ENCODE peak calls at places on chromosomes 3 and 15, in four cellular contexts. X is mucosa of descending colon, F is left lung, R is hepatocyte. U is an unnamed sample. For H3K4me1, the result is how much of the 10 kb centered on the place peaks cover.

GRCh38 chr15:57410373-57410772 is 34.1 kb downstream of the CGNL1 start:
- DNase-seq in X (no peak), F (no peak), R (no peak), U (no peak)

GRCh38 chr15:76951161-76951714 is 19.7 kb downstream of the RCN2 start:
- DNase-seq in X (no peak), F (no peak), R (no peak), U (no peak)

GRCh38 chr15:72682772-72683171 is 3.2 kb downstream of the HIGD2B start:
- DNase-seq in X (no peak), F (no peak), R (no peak), U (no peak)

GRCh38 chr15:29888651-29889050 is 66.4 kb upstream of the TJP1 start:
- DNase-seq in X (no peak), F (no peak), R (peak), U (no peak)

GRCh38 chr3:132161608-132162007 is 126.8 kb upstream of the CPNE4 start:
- DNase-seq in X (no peak), F (no peak), R (no peak), U (no peak)

GRCh38 chr15:72222433-72222832 is 8.6 kb downstream of the PKM start:
- DNase-seq in X (no peak), F (no peak), R (no peak), U (no peak)

GRCh38 chr3:149258298-149258697 is 36.7 kb upstream of the CP start:
- DNase-seq in X (no peak), F (no peak), R (no peak), U (no peak)

GRCh38 chr3:46496745-46497555 is 826 bp upstream of the RTP3 start:
- DNase-seq in X (peak), F (no peak), R (no peak), U (no peak)

GRCh38 chr15:51883436-51883835 is 54.0 kb downstream of the TMOD3 start:
- DNase-seq in X (no peak), F (no peak), R (no peak), U (no peak)

GRCh38 chr3:54122802-54123537 is 618 bp downstream of the CACNA2D3 start:
- DNase-seq in X (no peak), F (no peak), R (no peak), U (no peak)

GRCh38 chr3:14425574-14426304 is 23.3 kb downstream of the SLC6A6 start:
- DNase-seq in X (peak), F (peak), R (no peak), U (no peak)

GRCh38 chr15:96316953-96317629 is 13.4 kb upstream of the NR2F2 start:
- DNase-seq in X (no peak), F (no peak), R (no peak), U (no peak)

GRCh38 chr3:138187296-138188012 is at the start of gene ARMC8:
- DNase-seq in X (peak), F (peak), R (peak), U (peak)

GRCh38 chr3:57848177-57848738 is 92.1 kb downstream of the SLMAP start:
- DNase-seq in X (no peak), F (no peak), R (no peak), U (no peak)

GRCh38 chr15:101348643-101349496 is 53.8 kb upstream of the SNRPA1 start:
- DNase-seq in X (peak), F (peak), R (no peak), U (no peak)

GRCh38 chr3:132038198-132038825 is 3.5 kb upstream of the CPNE4 start:
- DNase-seq in X (no peak), F (no peak), R (peak), U (no peak)

GRCh38 chr3:119663885-119664284 is 3.5 kb upstream of the POPDC2 start:
- DNase-seq in X (no peak), F (no peak), R (no peak), U (no peak)

GRCh38 chr15:77753238-77753873 is 120.6 kb upstream of the LINGO1 start:
- DNase-seq in X (peak), F (no peak), R (peak), U (no peak)

GRCh38 chr15:59278120-59278519 is 71.5 kb downstream of the LDHAL6B start:
- DNase-seq in X (no peak), F (no peak), R (no peak), U (no peak)
- H3K4me1 ChIP-seq in X (half or more), F (under half), R (under half), U (under half)

GRCh38 chr3:152383136-152383606 is 114.4 kb downstream of the MBNL1 start:
- DNase-seq in X (no peak), F (no peak), R (no peak), U (no peak)

GRCh38 chr3:152386208-152386607 is 117.5 kb downstream of the MBNL1 start:
- DNase-seq in X (no peak), F (no peak), R (no peak), U (no peak)

GRCh38 chr3:152385761-152386160 is 117.0 kb downstream of the MBNL1 start:
- DNase-seq in X (no peak), F (no peak), R (no peak), U (no peak)

GRCh38 chr3:152382312-152383135 is 113.8 kb downstream of the MBNL1 start:
- DNase-seq in X (no peak), F (no peak), R (no peak), U (no peak)

DNA sequence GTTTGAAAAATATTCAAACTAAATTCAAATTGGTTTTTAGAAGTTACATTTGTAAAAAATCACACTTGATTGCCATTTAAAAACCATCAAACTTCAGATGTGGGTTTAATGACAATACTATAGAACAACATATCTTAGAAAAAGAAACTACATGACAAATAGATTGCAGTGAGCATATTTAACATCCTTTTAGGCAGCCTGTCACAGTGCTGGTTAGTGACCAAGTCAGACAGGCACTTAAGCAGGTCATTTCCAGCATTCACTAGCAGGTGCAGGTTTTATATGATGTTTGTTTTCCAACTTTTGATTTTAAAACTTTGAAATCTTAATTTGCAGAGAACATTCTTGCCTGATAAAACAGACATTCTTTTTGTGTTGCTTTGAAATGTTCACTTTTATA is 115.7 kb downstream of the MBNL1 start:
- DNase-seq in X (no peak), F (no peak), R (no peak), U (no peak)
- H3K4me1 ChIP-seq in X (under half), F (under half), R (under half), U (under half)

DNA sequence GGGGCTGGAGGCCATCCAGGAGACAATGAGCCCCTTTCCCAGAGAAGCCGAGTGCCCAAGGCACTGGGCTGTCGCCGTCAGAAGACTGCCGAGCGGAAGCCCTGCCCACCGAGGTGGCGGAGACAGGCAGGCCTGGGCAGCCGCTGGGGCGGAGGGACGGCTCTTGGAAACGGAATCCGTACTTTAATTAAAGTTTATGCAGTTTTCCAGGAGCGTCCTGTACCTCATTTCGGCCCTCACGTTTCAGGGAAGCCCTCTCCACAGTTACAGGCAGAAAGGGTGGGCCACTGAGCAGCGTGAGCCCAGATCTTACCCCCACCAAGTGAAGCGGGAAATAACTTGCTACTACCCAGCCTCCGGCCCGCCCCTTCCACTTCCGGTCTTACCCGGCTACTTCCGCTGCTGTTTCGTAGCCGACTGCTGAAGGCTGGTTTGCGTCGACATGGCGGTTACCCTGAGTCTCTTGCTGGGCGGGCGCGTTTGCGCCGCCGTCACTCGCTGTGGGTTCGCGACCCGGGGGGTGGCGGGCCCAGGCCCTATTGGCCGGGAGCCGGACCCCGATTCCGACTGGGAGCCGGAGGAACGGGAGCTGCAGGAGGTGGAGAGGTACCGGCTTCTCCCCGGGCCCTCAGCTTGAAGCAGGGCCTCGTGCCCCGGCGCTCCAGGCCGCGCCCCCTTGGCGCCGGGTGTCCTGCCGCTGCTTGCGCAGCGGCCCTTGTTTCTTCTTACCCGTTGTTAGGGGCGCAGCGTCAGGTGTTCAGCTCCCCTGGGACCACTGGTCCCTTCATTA is at the start of gene NGRN:
- DNase-seq in X (peak), F (peak), R (peak), U (peak)
- H3K4me1 ChIP-seq in X (under half), F (under half), R (under half), U (under half)

DNA sequence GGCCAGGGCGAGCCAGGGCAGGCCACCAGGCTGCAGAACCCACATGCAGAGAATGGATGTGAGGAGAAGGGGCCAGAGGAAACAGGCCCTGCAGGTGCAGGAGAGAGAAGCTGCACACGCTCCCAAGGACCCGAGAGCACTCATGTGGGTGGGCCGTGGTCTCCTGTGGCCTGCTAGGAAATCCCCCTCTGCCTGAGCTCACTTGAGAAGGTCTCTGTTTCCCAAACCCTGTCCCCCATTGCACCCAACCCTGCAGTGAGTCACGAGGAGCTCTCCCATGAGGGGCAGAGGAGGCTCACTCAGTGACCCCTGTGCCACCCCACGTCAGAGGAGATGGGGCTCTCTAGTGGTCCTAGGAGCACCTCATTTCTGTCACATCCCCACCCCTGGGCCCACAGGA is 111.1 kb downstream of the KLF13 start:
- DNase-seq in X (no peak), F (no peak), R (no peak), U (no peak)
- H3K4me1 ChIP-seq in X (under half), F (under half), R (under half), U (under half)

GRCh38 chr3:151877269-151877668 is 3.8 kb downstream of the SUCNR1 start:
- DNase-seq in X (no peak), F (no peak), R (no peak), U (no peak)
- H3K4me1 ChIP-seq in X (under half), F (under half), R (under half), U (under half)

GRCh38 chr15:92021765-92022164 is 168.3 kb downstream of the SLCO3A1 start:
- DNase-seq in X (peak), F (no peak), R (no peak), U (no peak)

GRCh38 chr15:92029767-92030166 is 176.3 kb downstream of the SLCO3A1 start:
- DNase-seq in X (peak), F (no peak), R (no peak), U (no peak)

GRCh38 chr15:92029104-92029466 is 175.6 kb downstream of the SLCO3A1 start:
- DNase-seq in X (no peak), F (no peak), R (no peak), U (no peak)

GRCh38 chr15:92023971-92024370 is 170.5 kb downstream of the SLCO3A1 start:
- DNase-seq in X (no peak), F (no peak), R (no peak), U (no peak)

DNA sequence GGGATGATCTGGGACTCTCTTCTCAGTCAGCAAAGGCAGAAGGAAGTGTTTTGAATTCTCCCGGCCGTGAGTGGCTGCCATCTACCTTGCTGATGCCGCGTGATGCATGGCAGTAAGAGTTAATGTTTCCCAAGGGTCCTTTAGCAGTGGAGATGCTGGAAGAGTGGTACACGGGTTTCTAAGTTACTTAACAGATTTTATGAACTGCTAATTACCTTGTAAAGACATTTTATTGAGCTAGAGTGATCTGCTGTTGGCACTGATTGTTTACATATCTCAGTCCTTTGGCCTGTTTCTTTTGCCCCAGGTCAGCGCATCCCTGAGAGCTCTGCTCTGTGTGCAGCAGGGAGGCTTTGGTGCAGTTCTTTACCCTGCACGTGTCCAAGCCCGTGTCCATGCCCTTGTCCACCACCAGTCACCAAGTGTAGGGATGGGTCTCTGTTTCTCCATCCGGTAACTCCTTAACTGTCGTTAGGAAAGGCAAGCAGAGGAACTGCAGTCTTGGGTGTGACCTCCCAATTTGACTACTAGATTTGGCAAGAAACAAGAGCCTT is 172.3 kb downstream of the SLCO3A1 start:
- DNase-seq in X (peak), F (no peak), R (peak), U (no peak)
- H3K4me1 ChIP-seq in X (under half), F (under half), R (under half), U (under half)

GRCh38 chr3:5202267-5202666 is 14.8 kb downstream of the EDEM1 start:
- DNase-seq in X (no peak), F (no peak), R (no peak), U (no peak)

GRCh38 chr3:5205165-5205941 is 17.8 kb downstream of the EDEM1 start:
- DNase-seq in X (no peak), F (no peak), R (no peak), U (no peak)

GRCh38 chr3:5198313-5198677 is 10.8 kb downstream of the EDEM1 start:
- DNase-seq in X (no peak), F (no peak), R (no peak), U (no peak)

GRCh38 chr3:5198986-5199731 is 11.7 kb downstream of the EDEM1 start:
- DNase-seq in X (no peak), F (no peak), R (no peak), U (no peak)

DNA sequence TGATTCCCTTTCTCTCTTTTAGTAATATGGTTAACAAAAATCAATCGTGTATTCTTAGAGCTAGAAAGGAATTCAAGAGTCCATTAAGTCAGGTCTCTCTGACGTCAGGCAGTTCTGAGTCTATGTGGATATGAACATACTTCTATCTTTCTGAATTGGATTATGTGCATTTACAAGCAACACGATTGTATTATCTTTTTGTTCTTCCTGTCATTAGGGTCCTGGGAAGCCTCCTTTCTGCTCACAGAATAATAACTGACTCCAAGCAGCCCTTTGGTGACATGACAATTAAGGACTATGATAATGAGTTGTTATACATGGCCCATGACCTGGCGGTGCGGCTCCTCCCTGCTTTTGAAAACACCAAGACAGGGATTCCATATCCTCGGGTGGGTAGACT is 14.0 kb downstream of the EDEM1 start:
- DNase-seq in X (no peak), F (no peak), R (no peak), U (no peak)
- H3K4me1 ChIP-seq in X (under half), F (under half), R (under half), U (under half)

DNA sequence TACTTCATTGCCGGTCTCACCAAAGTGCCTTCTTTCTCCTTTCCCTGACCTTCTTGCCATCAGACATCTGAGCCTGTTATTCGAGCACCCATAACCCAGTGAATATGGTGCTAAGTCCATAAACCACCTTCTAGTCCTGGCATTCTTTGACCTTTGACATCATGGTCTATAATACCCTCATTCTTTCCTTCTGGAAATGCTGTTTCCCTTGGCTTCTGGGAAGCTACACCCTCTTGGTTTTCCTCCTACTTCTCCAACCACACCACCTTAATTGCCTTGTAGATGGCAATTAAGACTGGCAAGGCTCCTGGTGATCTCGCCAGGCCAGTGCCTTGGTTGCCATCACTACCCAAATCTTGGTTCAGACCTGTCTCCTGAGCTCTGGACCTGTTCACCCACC is 56.1 kb upstream of the TRAK1 start:
- DNase-seq in X (no peak), F (no peak), R (no peak), U (no peak)
- H3K4me1 ChIP-seq in X (under half), F (under half), R (under half), U (under half)

DNA sequence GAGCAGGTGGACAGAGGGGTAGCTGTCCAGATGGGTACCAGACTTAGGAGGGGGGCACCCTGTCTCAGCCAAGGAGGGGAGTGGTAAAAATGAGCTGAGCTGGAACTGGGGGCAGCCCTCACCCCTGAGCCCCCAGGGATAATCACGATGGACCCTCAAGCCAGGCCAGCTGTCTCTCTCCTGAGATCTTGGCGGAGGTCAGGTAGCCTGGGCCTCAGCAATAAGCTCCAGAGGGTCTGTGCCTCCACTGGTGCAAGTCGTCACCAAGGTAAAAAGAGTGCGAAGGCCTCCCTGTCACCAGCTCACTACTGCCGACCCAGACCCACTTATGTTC is 5.1 kb downstream of the SLC38A3 start:
- DNase-seq in X (no peak), F (no peak), R (no peak), U (no peak)
- H3K4me1 ChIP-seq in X (under half), F (under half), R (under half), U (under half)

U was measured in aorta.